ENCODE peak calls at places on chromosome 5, in ten cellular contexts. S, U, O, Q, K, M, R, F, I and E are unnamed samples.

GRCh38 chr5:38757451-38758245 is 88.2 kb upstream of the OSMR start:
- DNase-seq in Q (no peak), F (no peak), K (no peak), S (no peak), M (no peak), I (peak; percentile 60), O (no peak), R (no peak), U (no peak), E (peak; percentile 30)

GRCh38 chr5:139193928-139194327 is 4.2 kb downstream of the SIL1 start:
- DNase-seq in F (peak; percentile 56), M (no peak), S (no peak), R (no peak), I (no peak), U (peak; percentile 53), K (no peak), O (no peak), Q (peak; percentile 21), E (no peak)

GRCh38 chr5:95809414-95809960 is 13.0 kb downstream of the GLRX start:
- DNase-seq in I (peak; percentile 66), F (peak; percentile 47), O (no peak), U (no peak), Q (no peak), K (no peak), M (no peak), S (no peak), R (peak; percentile 43), E (peak; percentile 72)

GRCh38 chr5:39093351-39093749 is 19.2 kb upstream of the RICTOR start:
- DNase-seq in K (no peak), M (no peak), U (no peak), F (no peak), I (no peak), O (no peak), S (no peak), R (peak; percentile 73), Q (no peak), E (peak; percentile 28)

GRCh38 chr5:170467000-170467707 is 36.7 kb upstream of the KCNIP1 start:
- DNase-seq in F (no peak), M (peak; percentile 39), K (no peak), U (no peak), I (no peak), R (peak; percentile 90), S (no peak), Q (no peak), O (no peak), E (peak; percentile 90)

GRCh38 chr5:58311526-58311925 is 148.4 kb downstream of the PLK2 start:
- DNase-seq in K (no peak), R (peak; percentile 28), Q (no peak), M (no peak), I (no peak), S (no peak), F (no peak), O (no peak), U (no peak), E (peak; percentile 19)

GRCh38 chr5:112068593-112068992 is 311.6 kb upstream of the NREP start:
- DNase-seq in R (no peak), O (no peak), Q (no peak), U (no peak), I (no peak), M (no peak), F (no peak), K (no peak), S (no peak), E (no peak)

GRCh38 chr5:109656829-109657228 is 32.9 kb upstream of the MAN2A1 start:
- DNase-seq in M (peak; percentile 39), K (peak; percentile 41), F (no peak), U (no peak), Q (no peak), O (no peak), S (no peak), R (peak; percentile 93), I (no peak), E (peak; percentile 89)

GRCh38 chr5:125412051-125412560 is 665.7 kb upstream of the ZNF608 start:
- DNase-seq in F (peak; percentile 80), Q (no peak), K (peak; percentile 45), R (peak; percentile 64), S (no peak), M (no peak), U (peak; percentile 61), O (no peak), I (no peak), E (peak; percentile 44)
- TF ChIP-seq CTCF in F (peak; percentile 48), Q (no peak), K (no peak), R (no peak), S (no peak), M (no peak), U (peak; percentile 25), O (no peak), I (no peak), E (peak; percentile 14)

DNA sequence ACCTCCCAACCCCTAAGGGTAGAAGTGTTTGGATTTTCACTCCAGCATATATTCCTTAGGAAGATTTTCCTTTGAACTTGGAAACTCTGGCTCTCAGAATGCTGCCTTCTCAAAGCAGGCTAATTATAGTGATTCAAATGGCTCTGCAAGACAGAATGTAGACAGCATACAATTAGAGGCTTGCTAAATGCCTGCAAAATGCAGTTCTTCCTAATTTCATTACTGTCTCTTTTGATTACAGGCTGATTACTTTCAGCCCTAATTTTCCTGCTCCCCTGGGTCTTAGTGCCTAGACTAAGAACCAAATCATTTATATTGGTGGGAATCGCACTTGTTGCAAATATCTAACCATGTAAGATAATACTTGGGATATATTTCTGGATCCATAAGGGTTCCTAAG is 50.8 kb downstream of the ANKDD1B start:
- DNase-seq in O (no peak), R (no peak), Q (no peak), M (no peak), I (no peak), S (no peak), F (no peak), U (no peak), K (no peak), E (no peak)
- TF ChIP-seq CTCF in O (no peak), R (no peak), Q (no peak), M (no peak), I (no peak), S (no peak), F (no peak), U (no peak), K (no peak), E (no peak)

DNA sequence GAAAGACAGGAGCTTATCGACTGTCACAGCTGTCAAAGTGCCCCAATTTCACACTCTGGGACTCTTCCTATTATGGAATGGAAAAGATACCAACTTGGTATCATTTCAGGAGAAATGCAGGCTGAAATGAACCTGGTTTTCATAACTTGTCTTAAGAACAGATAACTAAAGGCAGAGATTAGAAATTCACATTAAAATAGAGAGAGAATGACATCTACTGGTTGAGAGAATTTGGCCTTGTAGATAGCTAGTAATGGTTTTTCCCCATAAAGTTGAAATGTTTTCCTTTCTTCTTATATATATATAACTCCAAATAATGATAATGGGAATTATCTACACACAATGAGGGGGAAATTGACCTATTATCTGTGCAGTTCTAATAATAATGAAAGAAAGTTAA is 600.2 kb upstream of the CCNG1 start:
- DNase-seq in K (no peak), M (no peak), O (no peak), S (no peak), R (no peak), I (no peak), U (no peak), F (no peak), Q (no peak), E (no peak)
- TF ChIP-seq CTCF in K (no peak), M (no peak), O (no peak), S (no peak), R (no peak), I (no peak), U (no peak), F (no peak), Q (no peak), E (no peak)

GRCh38 chr5:79357401-79357800 is 121.5 kb downstream of the JMY start:
- DNase-seq in M (no peak), S (no peak), Q (no peak), I (no peak), K (no peak), O (no peak), F (no peak), R (no peak), U (no peak), E (peak; percentile 22)
- TF ChIP-seq CTCF in M (no peak), S (no peak), Q (no peak), I (no peak), K (no peak), O (no peak), F (no peak), R (no peak), U (no peak), E (no peak)

DNA sequence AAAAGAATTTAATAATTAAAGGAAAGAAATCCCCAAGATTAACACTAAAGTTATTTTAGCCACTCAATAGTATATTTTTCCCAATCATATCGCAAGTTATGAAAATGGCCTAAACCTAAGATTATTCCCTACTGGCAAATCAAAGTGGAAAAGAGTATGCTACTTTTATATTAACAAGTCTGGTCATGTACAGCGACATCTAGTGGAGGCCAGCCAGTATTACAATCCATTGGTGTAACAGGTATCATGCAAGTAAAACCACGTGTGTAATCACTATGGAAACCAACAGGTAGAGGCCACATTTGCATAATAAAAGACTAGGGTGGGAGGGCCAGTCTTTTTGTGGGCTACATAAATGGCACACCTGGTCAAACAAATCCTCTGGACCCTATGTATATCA is 976.4 kb upstream of the CDH9 start:
- DNase-seq in K (no peak), R (peak; percentile 53), M (no peak), Q (peak; percentile 48), O (no peak), I (no peak), U (peak; percentile 68), F (peak; percentile 69), S (no peak), E (peak; percentile 29)
- TF ChIP-seq CTCF in K (no peak), R (peak; percentile 76), M (no peak), Q (peak; percentile 67), O (no peak), I (no peak), U (peak; percentile 68), F (peak; percentile 77), S (peak; percentile 33), E (peak; percentile 46)

DNA sequence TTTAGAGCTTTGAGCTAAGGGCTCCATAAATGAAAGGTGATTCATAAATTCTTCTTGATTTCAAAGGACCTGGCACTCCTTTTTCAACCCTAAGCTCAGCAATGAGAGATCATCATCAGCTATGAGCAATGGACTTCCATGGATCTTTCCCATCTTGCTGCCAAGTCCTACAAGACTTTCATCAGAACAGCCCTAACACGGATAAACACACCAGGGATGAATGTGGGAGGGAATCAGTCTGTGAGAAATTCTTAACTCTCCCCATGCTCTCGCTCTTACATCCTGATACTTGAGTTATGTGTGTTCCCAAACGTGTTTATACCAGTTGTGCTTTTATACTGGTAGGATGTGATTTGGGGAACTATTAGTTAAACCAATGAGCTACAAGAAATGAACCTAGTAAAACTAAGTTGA is 5.4 kb upstream of the RPL26L1 start:
- DNase-seq in R (peak; percentile 25), U (no peak), F (no peak), M (peak; percentile 93), S (no peak), K (no peak), O (no peak), I (no peak), Q (no peak), E (peak; percentile 91)
- TF ChIP-seq CTCF in R (no peak), U (no peak), F (no peak), M (no peak), S (no peak), K (no peak), O (no peak), I (no peak), Q (no peak), E (no peak)

GRCh38 chr5:158880514-158881001 is 219.2 kb downstream of the EBF1 start:
- DNase-seq in K (no peak), O (no peak), U (no peak), Q (no peak), S (no peak), F (no peak), R (peak; percentile 15), M (no peak), I (no peak), E (peak; percentile 16)
- TF ChIP-seq CTCF in K (no peak), O (no peak), U (no peak), Q (no peak), S (no peak), F (no peak), R (peak; percentile 29), M (no peak), I (no peak), E (no peak)